ENCODE peak calls at places on chromosomes 7 and 10, in ten cellular contexts. L is CD4-positive, alpha-beta T cell; W is stimulated activated naive CD8-positive, alpha-beta T cell treated with anti-CD3 and anti-CD28 coated beads, Interleukin-15, amount 100 ng/mL, for 72 hours; T is aorta; Q is WTC11; K is activated B cell treated with CpG ODN at 0.5 μM for 24 hours; B is left cardiac atrium; A is Right ventricle myocardium superior; J is stimulated activated effector memory CD8-positive, alpha-beta T cell treated with anti-CD3 and anti-CD28 coated beads, Interleukin-12 subunit alpha, Interleukin-12 subunit beta, amount 100 ng/mL, for 72 hours; Z is mucosa of descending colon. P is an unnamed sample.
A peak's percentile ranks its signal among the peaks of the same experiment; 100 is the strongest.

GRCh38 chr10:436911-437665 is 252.4 kb downstream of the DIP2C start:
- ATAC-seq in L (peak; percentile 34), W (no peak), T (no peak), Q (no peak), K (no peak), B (no peak), A (no peak), J (peak; percentile 54), Z (no peak), P (no peak)

GRCh38 chr7:108103566-108104298 is 26.4 kb downstream of the LAMB4 start:
- ATAC-seq in L (no peak), W (no peak), T (no peak), Q (no peak), K (no peak), B (peak; percentile 63), A (no peak), J (no peak), Z (no peak), P (no peak)

GRCh38 chr7:158355456-158356065 is 232.1 kb downstream of the PTPRN2 start:
- ATAC-seq in L (no peak), W (no peak), T (no peak), Q (peak; percentile 85), K (no peak), B (no peak), A (no peak), J (no peak), Z (no peak), P (no peak)

GRCh38 chr10:110698340-110698739 is 54.2 kb downstream of the RBM20 start:
- ATAC-seq in L (no peak), W (no peak), T (peak; percentile 11), Q (no peak), K (no peak), B (peak; percentile 34), A (peak; percentile 53), J (no peak), Z (no peak), P (no peak)

GRCh38 chr7:121945066-121945848 is 72.3 kb downstream of the PTPRZ1 start:
- ATAC-seq in L (no peak), W (no peak), T (no peak), Q (no peak), K (no peak), B (no peak), A (no peak), J (no peak), Z (no peak), P (no peak)

GRCh38 chr10:115355162-115355760 is 262.1 kb downstream of the ATRNL1 start:
- ATAC-seq in L (no peak), W (peak; percentile 67), T (no peak), Q (peak; percentile 97), K (no peak), B (peak; percentile 58), A (no peak), J (no peak), Z (peak; percentile 46), P (peak; percentile 48)

GRCh38 chr10:17737021-17737965 is 14.7 kb upstream of the TMEM236 start:
- ATAC-seq in L (no peak), W (peak; percentile 28), T (no peak), Q (no peak), K (no peak), B (peak; percentile 75), A (peak; percentile 52), J (no peak), Z (peak; percentile 57), P (no peak)

GRCh38 chr7:155769701-155770100 is 42.6 kb downstream of the SHH start:
- ATAC-seq in L (no peak), W (no peak), T (no peak), Q (no peak), K (no peak), B (no peak), A (no peak), J (no peak), Z (no peak), P (no peak)

GRCh38 chr10:131630772-131631258 is 270.0 kb upstream of the PPP2R2D start:
- ATAC-seq in L (no peak), W (no peak), T (no peak), Q (no peak), K (no peak), B (no peak), A (no peak), J (peak; percentile 19), Z (no peak), P (no peak)

GRCh38 chr7:45061807-45062206 is 27.0 kb downstream of the NACAD start:
- ATAC-seq in L (no peak), W (no peak), T (no peak), Q (no peak), K (no peak), B (no peak), A (no peak), J (no peak), Z (no peak), P (peak; percentile 61)

GRCh38 chr10:8990280-8990987 is 935.9 kb downstream of the GATA3 start:
- ATAC-seq in L (no peak), W (peak; percentile 72), T (no peak), Q (no peak), K (no peak), B (no peak), A (no peak), J (no peak), Z (no peak), P (no peak)

GRCh38 chr10:112535432-112536038 is 88.5 kb downstream of the VTI1A start:
- ATAC-seq in L (no peak), W (no peak), T (no peak), Q (no peak), K (no peak), B (no peak), A (no peak), J (no peak), Z (peak; percentile 56), P (no peak)

GRCh38 chr7:102463841-102464576 is 654 bp downstream of the ALKBH4 start:
- ATAC-seq in L (no peak), W (no peak), T (no peak), Q (no peak), K (no peak), B (peak; percentile 5), A (peak; percentile 2), J (no peak), Z (peak; percentile 24), P (no peak)

GRCh38 chr7:155738652-155739537 is 73.4 kb downstream of the SHH start:
- ATAC-seq in L (peak; percentile 93), W (peak; percentile 92), T (peak; percentile 65), Q (peak; percentile 63), K (peak; percentile 64), B (peak; percentile 82), A (peak; percentile 88), J (peak; percentile 65), Z (peak; percentile 87), P (peak; percentile 49)